ENCODE peak calls at places on chromosome 5, in four cellular contexts. J is heart left ventricle, E is breast epithelium, X is spleen. Q is an unnamed sample.

GRCh38 chr5:2579126-2579525 is 172.4 kb downstream of the IRX2 start:
- DNase-seq in J (no peak), E (no peak), X (no peak), Q (no peak)

GRCh38 chr5:125467222-125467621 is 720.8 kb upstream of the ZNF608 start:
- DNase-seq in J (no peak), E (no peak), X (no peak), Q (no peak)

GRCh38 chr5:6829150-6829784 is 116.0 kb downstream of the TENT4A start:
- DNase-seq in J (no peak), E (no peak), X (no peak), Q (no peak)

GRCh38 chr5:95280692-95281091 is 4.2 kb downstream of the MCTP1 start:
- DNase-seq in J (no peak), E (no peak), X (no peak), Q (no peak)

GRCh38 chr5:145568581-145568980 is 266.6 kb downstream of the PRELID2 start:
- DNase-seq in J (no peak), E (no peak), X (no peak), Q (no peak)

GRCh38 chr5:83877911-83878706 is 157.5 kb upstream of the HAPLN1 start:
- DNase-seq in J (no peak), E (no peak), X (no peak), Q (no peak)

GRCh38 chr5:173962436-173962835 is 26.5 kb upstream of the C5orf47 start:
- DNase-seq in J (no peak), E (no peak), X (no peak), Q (no peak)

GRCh38 chr5:35319231-35320002 is 89.1 kb upstream of the PRLR start:
- DNase-seq in J (peak; percentile 51), E (no peak), X (no peak), Q (no peak)

GRCh38 chr5:39202594-39203290 is 16.6 kb downstream of the FYB1 start:
- DNase-seq in J (no peak), E (no peak), X (no peak), Q (no peak)

GRCh38 chr5:10695759-10696543 is 65.1 kb downstream of the DAP start:
- DNase-seq in J (no peak), E (no peak), X (no peak), Q (no peak)

GRCh38 chr5:143893638-143894037 is 81.7 kb downstream of the HMHB1 start:
- DNase-seq in J (peak; percentile 31), E (no peak), X (no peak), Q (no peak)

GRCh38 chr5:37916525-37916924 is 76.7 kb upstream of the GDNF start:
- DNase-seq in J (no peak), E (no peak), X (no peak), Q (no peak)

GRCh38 chr5:12845549-12846159 is 941.4 kb upstream of the CTNND2 start:
- DNase-seq in J (no peak), E (no peak), X (no peak), Q (no peak)

GRCh38 chr5:124662261-124662781 is 84.1 kb downstream of the ZNF608 start:
- DNase-seq in J (no peak), E (no peak), X (no peak), Q (no peak)

GRCh38 chr5:90793183-90793582 is 234.6 kb downstream of the ADGRV1 start:
- DNase-seq in J (no peak), E (no peak), X (no peak), Q (no peak)
- H3K36me3 ChIP-seq in J (no peaks in the 10 kb centered on the region), E (no peaks in the 10 kb centered on the region), X (no peaks in the 10 kb centered on the region), Q (no peaks in the 10 kb centered on the region)

DNA sequence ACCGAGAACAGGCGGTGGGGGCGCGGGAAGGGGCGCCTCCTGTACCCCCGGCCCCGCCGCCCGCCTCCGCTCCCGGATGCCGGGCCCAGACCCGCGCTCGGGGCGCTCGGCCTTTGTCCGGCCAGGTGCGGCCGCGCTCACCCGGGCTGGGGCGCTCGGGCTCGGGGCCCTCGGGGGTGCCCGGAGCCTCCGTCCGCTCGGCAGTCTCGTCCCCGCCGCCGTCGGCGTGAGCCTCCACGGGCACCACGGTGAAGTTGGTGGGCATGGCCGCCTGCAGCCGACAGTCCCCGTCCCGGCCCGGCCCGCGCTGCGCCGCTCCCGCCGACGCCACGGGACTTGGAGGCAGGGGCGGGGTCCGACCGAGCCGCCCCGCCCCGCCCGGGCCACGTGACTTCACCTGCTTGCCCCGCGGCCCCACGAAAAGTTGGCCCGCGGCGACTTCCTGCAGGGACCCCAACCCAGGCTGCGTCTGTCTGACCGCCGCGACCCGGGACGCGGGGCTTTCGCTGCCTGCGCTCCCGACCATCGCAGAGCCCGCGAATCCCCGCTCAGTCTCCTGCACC is at the start of gene SLC12A7:
- DNase-seq in J (peak; percentile 73), E (no peak), X (peak; percentile 91), Q (no peak)
- TF ChIP-seq POLR2A in J (peak; percentile 96), E (no peak), X (no peak), Q (peak; percentile 81)

GRCh38 chr5:113578091-113578490 is 64.6 kb downstream of the YTHDC2 start:
- DNase-seq in J (no peak), E (no peak), X (no peak), Q (no peak)

DNA sequence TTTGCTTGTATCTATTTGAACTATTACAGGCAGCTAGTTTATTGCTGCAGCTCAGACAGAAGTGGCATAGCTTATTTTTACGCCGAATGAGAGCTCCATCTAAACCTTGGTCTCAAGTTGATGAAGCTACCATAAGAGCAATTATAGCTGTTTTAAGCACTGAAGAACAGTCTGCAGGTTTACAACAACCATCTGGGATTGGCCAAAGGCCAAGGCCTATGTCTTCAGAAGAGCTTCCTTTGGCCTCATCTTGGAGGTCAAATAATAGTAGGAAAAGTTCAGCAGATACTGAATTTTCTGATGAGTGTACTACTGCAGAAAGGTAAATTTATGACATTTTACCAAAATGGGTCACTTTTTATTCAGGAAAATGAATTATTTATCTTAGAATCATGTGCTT is 67.9 kb downstream of the YTHDC2 start:
- DNase-seq in J (no peak), E (no peak), X (no peak), Q (no peak)
- H3K36me3 ChIP-seq in J (peaks cover 76% of the 10 kb centered on the region), E (no peaks in the 10 kb centered on the region), X (peaks cover 61% of the 10 kb centered on the region), Q (peaks cover 65% of the 10 kb centered on the region)

DNA sequence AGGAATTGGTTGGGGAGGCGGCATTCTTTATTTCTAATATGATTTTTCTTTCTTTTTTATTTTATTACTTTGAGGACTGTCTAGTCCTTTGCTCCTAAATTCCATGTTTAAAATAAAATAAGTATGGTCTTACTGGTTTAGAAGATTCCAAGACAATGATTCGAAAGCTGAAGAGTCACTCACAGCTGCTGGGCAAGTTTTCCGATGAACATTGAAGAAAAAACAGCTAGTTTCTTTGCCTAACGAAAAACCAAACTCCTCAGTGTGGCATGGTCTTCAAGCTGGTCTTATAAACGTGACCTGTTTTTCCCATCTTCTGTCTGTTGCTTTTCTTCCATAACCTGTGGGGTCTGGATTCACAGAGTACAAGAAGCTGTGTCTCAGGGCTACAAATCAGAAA is 25.1 kb downstream of the ZNF474 start:
- DNase-seq in J (no peak), E (no peak), X (no peak), Q (no peak)
- TF ChIP-seq POLR2A in J (no peak), E (no peak), X (no peak), Q (no peak)